ENCODE peak calls at places on chromosomes 5 and 9, in ten cellular contexts. One of them, this sample, is unnamed.

GRCh38 chr5:2691530-2691929 is 59.9 kb downstream of the IRX2 start:
- DNase-seq in endodermal cell: no peak
- DNase-seq in retinal pigment epithelial cell: no peak
- DNase-seq in GM06990: no peak
- DNase-seq in WERI-Rb-1: no peak
- DNase-seq in colonic mucosa: no peak
- DNase-seq in uterus: no peak
- DNase-seq in mammary epithelial cell: no peak
- DNase-seq in CD4-positive, CD25-positive, alpha-beta regulatory T cell: no peak
- DNase-seq in kidney: no peak
- DNase-seq in this sample: no peak

GRCh38 chr5:115532517-115532916 is 12.1 kb downstream of the FEM1C start:
- DNase-seq in endodermal cell: no peak
- DNase-seq in retinal pigment epithelial cell: peak; percentile 81
- DNase-seq in GM06990: no peak
- DNase-seq in WERI-Rb-1: no peak
- DNase-seq in colonic mucosa: no peak
- DNase-seq in uterus: no peak
- DNase-seq in mammary epithelial cell: no peak
- DNase-seq in CD4-positive, CD25-positive, alpha-beta regulatory T cell: no peak
- DNase-seq in kidney: no peak
- DNase-seq in this sample: no peak

GRCh38 chr5:64210866-64211265 is 45.2 kb downstream of the RNF180 start:
- DNase-seq in endodermal cell: no peak
- DNase-seq in retinal pigment epithelial cell: peak; percentile 48
- DNase-seq in GM06990: no peak
- DNase-seq in WERI-Rb-1: no peak
- DNase-seq in colonic mucosa: no peak
- DNase-seq in uterus: no peak
- DNase-seq in mammary epithelial cell: peak; percentile 84
- DNase-seq in CD4-positive, CD25-positive, alpha-beta regulatory T cell: no peak
- DNase-seq in kidney: no peak
- DNase-seq in this sample: no peak

GRCh38 chr5:67886761-67887160 is 328.8 kb upstream of the PIK3R1 start:
- DNase-seq in endodermal cell: no peak
- DNase-seq in retinal pigment epithelial cell: no peak
- DNase-seq in GM06990: no peak
- DNase-seq in WERI-Rb-1: no peak
- DNase-seq in colonic mucosa: no peak
- DNase-seq in uterus: no peak
- DNase-seq in mammary epithelial cell: no peak
- DNase-seq in CD4-positive, CD25-positive, alpha-beta regulatory T cell: no peak
- DNase-seq in kidney: no peak
- DNase-seq in this sample: no peak

GRCh38 chr5:55692509-55692908 is 19.6 kb downstream of the SLC38A9 start:
- DNase-seq in endodermal cell: no peak
- DNase-seq in retinal pigment epithelial cell: no peak
- DNase-seq in GM06990: no peak
- DNase-seq in WERI-Rb-1: no peak
- DNase-seq in colonic mucosa: no peak
- DNase-seq in uterus: no peak
- DNase-seq in mammary epithelial cell: no peak
- DNase-seq in CD4-positive, CD25-positive, alpha-beta regulatory T cell: no peak
- DNase-seq in kidney: no peak
- DNase-seq in this sample: no peak

GRCh38 chr5:123438244-123438643 is 15.0 kb upstream of the CEP120 start:
- DNase-seq in endodermal cell: no peak
- DNase-seq in retinal pigment epithelial cell: no peak
- DNase-seq in GM06990: no peak
- DNase-seq in WERI-Rb-1: no peak
- DNase-seq in colonic mucosa: no peak
- DNase-seq in uterus: no peak
- DNase-seq in mammary epithelial cell: no peak
- DNase-seq in CD4-positive, CD25-positive, alpha-beta regulatory T cell: no peak
- DNase-seq in kidney: no peak
- DNase-seq in this sample: no peak

GRCh38 chr5:179285236-179285635 is 60.0 kb downstream of the ADAMTS2 start:
- DNase-seq in endodermal cell: no peak
- DNase-seq in retinal pigment epithelial cell: no peak
- DNase-seq in GM06990: no peak
- DNase-seq in WERI-Rb-1: no peak
- DNase-seq in colonic mucosa: no peak
- DNase-seq in uterus: peak; percentile 76
- DNase-seq in mammary epithelial cell: no peak
- DNase-seq in CD4-positive, CD25-positive, alpha-beta regulatory T cell: no peak
- DNase-seq in kidney: peak; percentile 96
- DNase-seq in this sample: no peak

GRCh38 chr5:15012061-15012460 is 140.5 kb upstream of the ANKH start:
- DNase-seq in endodermal cell: no peak
- DNase-seq in retinal pigment epithelial cell: no peak
- DNase-seq in GM06990: no peak
- DNase-seq in WERI-Rb-1: no peak
- DNase-seq in colonic mucosa: no peak
- DNase-seq in uterus: no peak
- DNase-seq in mammary epithelial cell: no peak
- DNase-seq in CD4-positive, CD25-positive, alpha-beta regulatory T cell: no peak
- DNase-seq in kidney: no peak
- DNase-seq in this sample: no peak

DNA sequence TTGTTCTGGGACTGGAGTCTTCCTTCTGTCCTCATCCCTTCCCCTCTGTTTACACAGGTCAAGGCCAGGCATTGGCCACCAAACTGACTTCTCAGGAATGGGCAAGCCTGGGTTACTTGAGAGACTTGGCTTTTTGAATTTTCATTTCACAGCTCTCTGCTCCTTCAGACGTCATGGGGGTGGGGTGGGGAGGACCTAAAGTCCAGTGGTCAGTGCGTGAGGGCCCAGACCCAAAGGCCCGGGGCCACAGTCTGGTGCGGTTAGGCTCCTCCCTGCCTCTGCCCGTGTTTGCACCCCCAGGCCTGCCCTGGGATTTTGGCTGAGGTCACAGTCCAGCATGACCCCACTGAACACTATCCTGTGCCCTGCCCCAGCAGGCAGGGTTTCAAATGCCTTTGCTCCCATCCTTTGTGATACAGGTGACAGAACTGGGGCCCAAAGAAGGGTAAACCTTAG is 4.1 kb upstream of the CXXC5 start:
- DNase-seq in endodermal cell: peak; percentile 43
- DNase-seq in retinal pigment epithelial cell: no peak
- DNase-seq in GM06990: no peak
- DNase-seq in WERI-Rb-1: no peak
- DNase-seq in colonic mucosa: peak; percentile 48
- DNase-seq in uterus: no peak
- DNase-seq in mammary epithelial cell: no peak
- DNase-seq in CD4-positive, CD25-positive, alpha-beta regulatory T cell: no peak
- DNase-seq in kidney: peak; percentile 59
- DNase-seq in this sample: peak; percentile 51
- H3K4me3 ChIP-seq in endodermal cell: no peak overlapping the region
- H3K4me3 ChIP-seq in retinal pigment epithelial cell: no peak overlapping the region
- H3K4me3 ChIP-seq in GM06990: no peak overlapping the region
- H3K4me3 ChIP-seq in WERI-Rb-1: no peak overlapping the region
- H3K4me3 ChIP-seq in colonic mucosa: no peak overlapping the region
- H3K4me3 ChIP-seq in uterus: no peak overlapping the region
- H3K4me3 ChIP-seq in mammary epithelial cell: no peak overlapping the region
- H3K4me3 ChIP-seq in CD4-positive, CD25-positive, alpha-beta regulatory T cell: no peak overlapping the region
- H3K4me3 ChIP-seq in kidney: no peak overlapping the region
- H3K4me3 ChIP-seq in this sample: no peak overlapping the region

GRCh38 chr5:171337207-171337562 is 28.1 kb downstream of the TLX3 start:
- DNase-seq in endodermal cell: no peak
- DNase-seq in retinal pigment epithelial cell: no peak
- DNase-seq in GM06990: no peak
- DNase-seq in WERI-Rb-1: no peak
- DNase-seq in colonic mucosa: no peak
- DNase-seq in uterus: no peak
- DNase-seq in mammary epithelial cell: no peak
- DNase-seq in CD4-positive, CD25-positive, alpha-beta regulatory T cell: no peak
- DNase-seq in kidney: no peak
- DNase-seq in this sample: no peak

GRCh38 chr5:171342362-171343111 is 33.5 kb downstream of the TLX3 start:
- DNase-seq in endodermal cell: peak; percentile 82
- DNase-seq in retinal pigment epithelial cell: no peak
- DNase-seq in GM06990: no peak
- DNase-seq in WERI-Rb-1: peak; percentile 48
- DNase-seq in colonic mucosa: peak; percentile 41
- DNase-seq in uterus: no peak
- DNase-seq in mammary epithelial cell: peak; percentile 37
- DNase-seq in CD4-positive, CD25-positive, alpha-beta regulatory T cell: no peak
- DNase-seq in kidney: peak; percentile 33
- DNase-seq in this sample: peak; percentile 68

GRCh38 chr5:171336486-171337206 is 27.6 kb downstream of the TLX3 start:
- DNase-seq in endodermal cell: peak; percentile 79
- DNase-seq in retinal pigment epithelial cell: peak; percentile 8
- DNase-seq in GM06990: no peak
- DNase-seq in WERI-Rb-1: peak; percentile 52
- DNase-seq in colonic mucosa: no peak
- DNase-seq in uterus: no peak
- DNase-seq in mammary epithelial cell: peak; percentile 54
- DNase-seq in CD4-positive, CD25-positive, alpha-beta regulatory T cell: no peak
- DNase-seq in kidney: peak; percentile 67
- DNase-seq in this sample: peak; percentile 49

GRCh38 chr5:171340491-171340890 is 31.4 kb downstream of the TLX3 start:
- DNase-seq in endodermal cell: no peak
- DNase-seq in retinal pigment epithelial cell: no peak
- DNase-seq in GM06990: no peak
- DNase-seq in WERI-Rb-1: no peak
- DNase-seq in colonic mucosa: no peak
- DNase-seq in uterus: no peak
- DNase-seq in mammary epithelial cell: no peak
- DNase-seq in CD4-positive, CD25-positive, alpha-beta regulatory T cell: no peak
- DNase-seq in kidney: no peak
- DNase-seq in this sample: no peak

DNA sequence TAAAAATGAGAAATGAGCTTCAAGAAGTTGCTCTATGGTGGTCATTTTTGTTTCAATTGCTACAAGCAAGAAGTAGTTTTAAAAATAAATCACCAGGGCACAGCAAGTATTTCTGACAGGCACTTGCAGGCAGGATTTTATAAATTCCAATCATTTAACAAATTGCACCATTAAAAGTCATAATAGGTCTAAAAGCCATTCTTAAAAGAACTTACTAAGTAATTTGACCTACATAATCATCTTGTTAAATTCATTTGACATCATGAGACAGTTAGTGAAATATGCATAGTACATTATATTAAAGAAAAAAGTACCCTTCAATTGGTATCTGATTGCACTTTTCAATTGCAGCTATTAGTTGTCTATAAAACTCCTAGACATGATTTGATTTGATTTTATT is 31.0 kb downstream of the TLX3 start:
- DNase-seq in endodermal cell: no peak
- DNase-seq in retinal pigment epithelial cell: no peak
- DNase-seq in GM06990: no peak
- DNase-seq in WERI-Rb-1: no peak
- DNase-seq in colonic mucosa: no peak
- DNase-seq in uterus: no peak
- DNase-seq in mammary epithelial cell: no peak
- DNase-seq in CD4-positive, CD25-positive, alpha-beta regulatory T cell: no peak
- DNase-seq in kidney: no peak
- DNase-seq in this sample: no peak
- H3K4me3 ChIP-seq in endodermal cell: no peak overlapping the region
- H3K4me3 ChIP-seq in retinal pigment epithelial cell: no peak overlapping the region
- H3K4me3 ChIP-seq in GM06990: no peak overlapping the region
- H3K4me3 ChIP-seq in WERI-Rb-1: no peak overlapping the region
- H3K4me3 ChIP-seq in colonic mucosa: no peak overlapping the region
- H3K4me3 ChIP-seq in uterus: no peak overlapping the region
- H3K4me3 ChIP-seq in mammary epithelial cell: no peak overlapping the region
- H3K4me3 ChIP-seq in CD4-positive, CD25-positive, alpha-beta regulatory T cell: no peak overlapping the region
- H3K4me3 ChIP-seq in kidney: no peak overlapping the region
- H3K4me3 ChIP-seq in this sample: no peak overlapping the region

GRCh38 chr5:107543868-107544267 is 126.9 kb downstream of the EFNA5 start:
- DNase-seq in endodermal cell: no peak
- DNase-seq in retinal pigment epithelial cell: no peak
- DNase-seq in GM06990: no peak
- DNase-seq in WERI-Rb-1: no peak
- DNase-seq in colonic mucosa: no peak
- DNase-seq in uterus: no peak
- DNase-seq in mammary epithelial cell: no peak
- DNase-seq in CD4-positive, CD25-positive, alpha-beta regulatory T cell: no peak
- DNase-seq in kidney: no peak
- DNase-seq in this sample: no peak

GRCh38 chr5:107541400-107541799 is 129.3 kb downstream of the EFNA5 start:
- DNase-seq in endodermal cell: no peak
- DNase-seq in retinal pigment epithelial cell: no peak
- DNase-seq in GM06990: no peak
- DNase-seq in WERI-Rb-1: no peak
- DNase-seq in colonic mucosa: no peak
- DNase-seq in uterus: no peak
- DNase-seq in mammary epithelial cell: no peak
- DNase-seq in CD4-positive, CD25-positive, alpha-beta regulatory T cell: no peak
- DNase-seq in kidney: no peak
- DNase-seq in this sample: no peak

GRCh38 chr5:107544476-107544875 is 126.3 kb downstream of the EFNA5 start:
- DNase-seq in endodermal cell: no peak
- DNase-seq in retinal pigment epithelial cell: no peak
- DNase-seq in GM06990: no peak
- DNase-seq in WERI-Rb-1: no peak
- DNase-seq in colonic mucosa: no peak
- DNase-seq in uterus: no peak
- DNase-seq in mammary epithelial cell: no peak
- DNase-seq in CD4-positive, CD25-positive, alpha-beta regulatory T cell: no peak
- DNase-seq in kidney: no peak
- DNase-seq in this sample: no peak

GRCh38 chr5:107542831-107543231 is 127.9 kb downstream of the EFNA5 start:
- DNase-seq in endodermal cell: no peak
- DNase-seq in retinal pigment epithelial cell: no peak
- DNase-seq in GM06990: no peak
- DNase-seq in WERI-Rb-1: no peak
- DNase-seq in colonic mucosa: peak; percentile 36
- DNase-seq in uterus: peak; percentile 66
- DNase-seq in mammary epithelial cell: peak; percentile 71
- DNase-seq in CD4-positive, CD25-positive, alpha-beta regulatory T cell: no peak
- DNase-seq in kidney: peak; percentile 87
- DNase-seq in this sample: peak; percentile 40

DNA sequence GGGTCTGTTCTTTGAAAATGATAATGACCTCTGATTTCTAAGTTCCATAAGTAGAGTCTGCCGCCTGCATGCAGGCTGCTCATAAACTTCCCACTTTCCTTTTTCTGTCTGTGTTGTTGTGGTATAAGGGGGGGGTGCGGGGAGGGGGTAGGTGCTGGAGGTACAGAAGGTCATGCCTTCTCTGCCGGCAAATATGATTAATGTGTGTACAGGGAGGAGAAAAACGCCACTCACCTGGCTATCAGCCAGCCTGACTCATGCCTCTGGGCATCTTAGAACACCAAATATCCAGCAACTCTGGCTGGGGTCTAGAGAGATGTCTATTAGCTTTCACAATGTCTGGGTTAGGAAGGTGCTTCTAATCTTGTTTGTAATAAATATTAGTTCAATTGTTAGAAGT is 128.3 kb downstream of the EFNA5 start:
- DNase-seq in endodermal cell: no peak
- DNase-seq in retinal pigment epithelial cell: peak; percentile 96
- DNase-seq in GM06990: no peak
- DNase-seq in WERI-Rb-1: no peak
- DNase-seq in colonic mucosa: peak; percentile 40
- DNase-seq in uterus: peak; percentile 83
- DNase-seq in mammary epithelial cell: peak; percentile 90
- DNase-seq in CD4-positive, CD25-positive, alpha-beta regulatory T cell: no peak
- DNase-seq in kidney: peak; percentile 86
- DNase-seq in this sample: peak; percentile 53
- H3K4me3 ChIP-seq in endodermal cell: no peak overlapping the region
- H3K4me3 ChIP-seq in retinal pigment epithelial cell: no peak overlapping the region
- H3K4me3 ChIP-seq in GM06990: no peak overlapping the region
- H3K4me3 ChIP-seq in WERI-Rb-1: no peak overlapping the region
- H3K4me3 ChIP-seq in colonic mucosa: no peak overlapping the region
- H3K4me3 ChIP-seq in uterus: no peak overlapping the region
- H3K4me3 ChIP-seq in mammary epithelial cell: peak overlapping the region; percentile 21
- H3K4me3 ChIP-seq in CD4-positive, CD25-positive, alpha-beta regulatory T cell: no peak overlapping the region
- H3K4me3 ChIP-seq in kidney: no peak overlapping the region
- H3K4me3 ChIP-seq in this sample: no peak overlapping the region

GRCh38 chr9:18502546-18502945 is 28.6 kb downstream of the ADAMTSL1 start:
- DNase-seq in endodermal cell: no peak
- DNase-seq in retinal pigment epithelial cell: no peak
- DNase-seq in GM06990: no peak
- DNase-seq in WERI-Rb-1: no peak
- DNase-seq in colonic mucosa: no peak
- DNase-seq in uterus: no peak
- DNase-seq in mammary epithelial cell: no peak
- DNase-seq in CD4-positive, CD25-positive, alpha-beta regulatory T cell: no peak
- DNase-seq in kidney: no peak
- DNase-seq in this sample: no peak
- H3K4me3 ChIP-seq in endodermal cell: no peak overlapping the region
- H3K4me3 ChIP-seq in retinal pigment epithelial cell: no peak overlapping the region
- H3K4me3 ChIP-seq in GM06990: no peak overlapping the region
- H3K4me3 ChIP-seq in WERI-Rb-1: no peak overlapping the region
- H3K4me3 ChIP-seq in colonic mucosa: no peak overlapping the region
- H3K4me3 ChIP-seq in uterus: no peak overlapping the region
- H3K4me3 ChIP-seq in mammary epithelial cell: no peak overlapping the region
- H3K4me3 ChIP-seq in CD4-positive, CD25-positive, alpha-beta regulatory T cell: no peak overlapping the region
- H3K4me3 ChIP-seq in kidney: no peak overlapping the region
- H3K4me3 ChIP-seq in this sample: no peak overlapping the region

This sample was measured in mucosa of descending colon.